ENCODE peak calls at places on chromosomes 16 and 17, in six cellular contexts. P is IMR-90, Y is H9, Z is mesendoderm, U is mesenchymal stem cell, O is H1. L is an unnamed sample.

GRCh38 chr16:57062329-57062728 is 30.1 kb upstream of the CPNE2 start:
- DNase-seq in P (no peak), Y (no peak), Z (no peak), U (peak; percentile 57), O (no peak), L (no peak)

GRCh38 chr16:912684-913613 is 57.8 kb downstream of the LMF1 start:
- DNase-seq in P (no peak), Y (no peak), Z (no peak), U (no peak), O (no peak), L (no peak)

GRCh38 chr16:56558024-56558747 is 6.7 kb upstream of the MT4 start:
- DNase-seq in P (peak; percentile 75), Y (no peak), Z (no peak), U (no peak), O (no peak), L (no peak)

GRCh38 chr16:15643453-15644305 is 725 bp upstream of the MARF1 start:
- DNase-seq in P (peak; percentile 59), Y (no peak), Z (peak; percentile 58), U (peak; percentile 78), O (no peak), L (no peak)

GRCh38 chr17:352421-353212 is at the start of gene RPH3AL:
- DNase-seq in P (no peak), Y (peak; percentile 54), Z (peak; percentile 72), U (peak; percentile 83), O (no peak), L (peak; percentile 48)

GRCh38 chr17:76752006-76752405 is 14.1 kb downstream of the MFSD11 start:
- DNase-seq in P (peak; percentile 31), Y (no peak), Z (no peak), U (no peak), O (no peak), L (no peak)

GRCh38 chr16:3060339-3061127 is 4.9 kb upstream of the IL32 start:
- DNase-seq in P (no peak), Y (no peak), Z (no peak), U (no peak), O (no peak), L (no peak)

GRCh38 chr16:69796285-69797118 is 34.4 kb downstream of the WWP2 start:
- DNase-seq in P (peak; percentile 77), Y (peak; percentile 54), Z (peak; percentile 79), U (peak; percentile 66), O (no peak), L (peak; percentile 58)

GRCh38 chr17:4802228-4802627 is at the start of gene C17orf114:
- DNase-seq in P (no peak), Y (no peak), Z (no peak), U (no peak), O (no peak), L (no peak)

GRCh38 chr17:73419896-73420295 is 108.1 kb upstream of the CDC42EP4 start:
- DNase-seq in P (peak; percentile 4), Y (no peak), Z (no peak), U (peak; percentile 37), O (no peak), L (no peak)

GRCh38 chr17:79325707-79326106 is 251.1 kb downstream of the ENGASE start:
- DNase-seq in P (no peak), Y (peak; percentile 66), Z (peak; percentile 29), U (no peak), O (no peak), L (peak; percentile 64)

GRCh38 chr17:33435716-33436301 is 142.7 kb upstream of the ASIC2 start:
- DNase-seq in P (no peak), Y (no peak), Z (no peak), U (peak; percentile 86), O (no peak), L (no peak)

GRCh38 chr17:45129426-45129939 is 2.8 kb downstream of the PLCD3 start:
- DNase-seq in P (no peak), Y (no peak), Z (peak; percentile 75), U (peak; percentile 84), O (no peak), L (no peak)

GRCh38 chr16:2085669-2086068 is 37.9 kb downstream of the TSC2 start:
- DNase-seq in P (no peak), Y (no peak), Z (no peak), U (no peak), O (no peak), L (no peak)

GRCh38 chr16:8931864-8932263 is 31.8 kb downstream of the USP7 start:
- DNase-seq in P (peak; percentile 68), Y (peak; percentile 56), Z (peak; percentile 78), U (peak; percentile 67), O (no peak), L (peak; percentile 57)

GRCh38 chr16:20308266-20308665 is 19.0 kb downstream of the GP2 start:
- DNase-seq in P (no peak), Y (no peak), Z (no peak), U (no peak), O (no peak), L (no peak)
- H3K23ac ChIP-seq in P (no peak overlapping the region), Y (no peak overlapping the region), Z (no peak overlapping the region), U (no peak overlapping the region), O (no peak overlapping the region), L (no peak overlapping the region)

GRCh38 chr17:7176107-7176851 is 2.9 kb downstream of the ASGR1 start:
- DNase-seq in P (no peak), Y (no peak), Z (no peak), U (no peak), O (no peak), L (no peak)

GRCh38 chr17:7174603-7175362 is 4.4 kb downstream of the ASGR1 start:
- DNase-seq in P (no peak), Y (no peak), Z (no peak), U (no peak), O (no peak), L (no peak)

GRCh38 chr17:7176870-7177209 is 2.3 kb downstream of the ASGR1 start:
- DNase-seq in P (no peak), Y (peak; percentile 72), Z (peak; percentile 33), U (no peak), O (no peak), L (no peak)

GRCh38 chr17:7173687-7174602 is 5.2 kb downstream of the ASGR1 start:
- DNase-seq in P (no peak), Y (peak; percentile 96), Z (peak; percentile 93), U (peak; percentile 27), O (peak; percentile 72), L (peak; percentile 67)

DNA sequence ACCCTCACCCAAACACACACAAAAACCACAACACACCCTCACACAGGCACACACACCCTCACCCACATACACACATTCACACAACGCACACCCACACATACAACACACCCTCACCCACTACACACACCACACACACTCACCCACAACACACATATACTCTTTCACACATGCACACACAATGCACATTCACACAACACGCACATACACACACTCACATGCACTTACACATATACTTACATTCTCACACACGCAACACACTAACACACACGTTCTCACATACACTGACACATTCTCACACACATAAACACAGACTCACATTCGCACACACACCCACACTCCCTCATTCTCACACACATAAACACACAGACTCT is 3.8 kb downstream of the ASGR1 start:
- DNase-seq in P (no peak), Y (no peak), Z (no peak), U (no peak), O (no peak), L (no peak)
- H3K23ac ChIP-seq in P (peak overlapping the region; percentile 51), Y (no peak overlapping the region), Z (no peak overlapping the region), U (no peak overlapping the region), O (no peak overlapping the region), L (peak overlapping the region; percentile 8)

DNA sequence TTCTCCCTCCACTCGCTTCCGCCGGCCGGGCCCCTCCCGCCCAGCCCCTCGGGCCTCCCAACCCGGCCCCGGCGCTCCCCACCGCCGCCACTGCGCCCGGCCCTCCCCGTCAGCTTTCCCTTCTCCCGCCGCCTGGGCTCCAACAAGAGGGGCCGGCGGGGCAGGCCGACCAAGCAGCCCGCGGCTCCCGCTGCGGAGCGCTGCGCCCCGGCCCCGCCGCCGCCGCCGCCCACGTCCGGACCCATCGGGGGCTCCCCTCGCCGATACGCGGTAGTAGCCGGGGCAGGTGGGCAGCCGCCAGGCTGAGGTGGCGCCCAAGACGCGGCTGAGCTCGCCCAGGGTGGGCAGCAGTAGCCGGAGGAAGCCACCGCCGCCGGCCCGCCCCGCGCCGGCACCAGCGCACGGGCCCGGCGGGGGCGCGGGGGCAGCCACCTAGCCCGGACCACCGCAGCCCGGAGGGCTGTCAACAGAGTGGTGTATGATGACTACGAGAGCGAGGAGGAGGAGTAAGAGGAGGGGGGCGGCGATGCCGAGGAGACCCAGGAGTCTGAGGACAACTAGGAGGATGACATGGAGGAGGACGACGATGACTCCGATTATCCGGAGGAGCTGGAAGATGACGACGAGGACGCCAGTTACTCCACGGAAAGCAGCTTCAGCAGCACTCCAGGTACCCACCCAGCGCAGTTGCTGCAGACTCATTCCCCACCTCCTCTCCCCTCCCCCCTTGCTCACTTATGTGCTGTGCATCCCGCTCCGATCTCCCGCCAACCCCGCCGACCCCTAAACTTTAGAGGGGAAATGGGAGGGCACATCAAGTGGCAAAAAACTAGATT is 498 bp downstream of the LRRC37B start:
- DNase-seq in P (peak; percentile 19), Y (peak; percentile 64), Z (peak; percentile 74), U (peak; percentile 33), O (peak; percentile 19), L (peak; percentile 39)
- H3K23ac ChIP-seq in P (peak overlapping the region; percentile 99), Y (no peak overlapping the region), Z (no peak overlapping the region), U (peak overlapping the region; percentile 89), O (no peak overlapping the region), L (peak overlapping the region; percentile 55)

DNA sequence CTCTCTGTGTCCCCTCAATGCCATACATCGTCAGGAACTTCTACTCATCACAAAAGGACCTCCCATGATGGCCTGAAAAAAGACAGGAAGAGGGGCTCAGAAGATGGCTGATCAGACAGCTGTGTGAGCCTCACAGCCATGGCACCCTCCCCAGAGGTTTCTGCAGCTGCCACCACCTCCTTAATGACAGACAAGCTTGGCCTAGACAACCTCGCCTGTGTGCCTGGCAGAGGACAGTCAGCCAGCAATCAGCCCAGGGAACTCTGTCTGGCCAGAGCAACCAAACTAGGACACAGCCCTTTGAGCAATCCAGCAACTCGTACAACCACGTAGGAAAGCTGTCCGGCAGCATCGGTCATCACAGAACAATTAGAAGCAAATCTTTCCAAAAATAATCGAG is 54.2 kb upstream of the MED9 start:
- DNase-seq in P (no peak), Y (no peak), Z (no peak), U (no peak), O (no peak), L (no peak)
- H3K23ac ChIP-seq in P (no peak overlapping the region), Y (no peak overlapping the region), Z (no peak overlapping the region), U (no peak overlapping the region), O (no peak overlapping the region), L (no peak overlapping the region)